ENCODE peak calls at places on chromosomes 1 and 21, in nine cellular contexts. S is spleen, Y is sigmoid colon, M is small intestine, F is transverse colon, P is heart left ventricle, O is IMR-90, T is heart right ventricle, K is ovary. I is an unnamed sample.
A peak's percentile ranks its signal among the peaks of the same experiment; 100 is the strongest.

GRCh38 chr1:193311226-193311948 is 125.0 kb upstream of the B3GALT2 start:
- DNase-seq in O (no peak), K (no peak), P (no peak), S (no peak), Y (no peak), T (no peak), F (no peak), M (peak; percentile 19), I (no peak)

GRCh38 chr1:225371366-225371765 is 56.5 kb downstream of the LBR start:
- DNase-seq in S (no peak), K (no peak), M (no peak), Y (no peak), P (no peak), F (no peak), T (no peak), O (no peak), I (no peak)

GRCh38 chr1:199302554-199302953 is 663.7 kb downstream of the PTPRC start:
- DNase-seq in O (peak; percentile 19), T (no peak), S (no peak), K (no peak), Y (no peak), F (no peak), P (no peak), M (no peak), I (no peak)

GRCh38 chr1:22971161-22972062 is 1.3 kb downstream of the LACTBL1 start:
- DNase-seq in M (no peak), S (peak; percentile 23), Y (no peak), O (peak; percentile 16), P (no peak), F (no peak), K (no peak), T (no peak), I (no peak)

GRCh38 chr1:88168126-88168525 is 515.9 kb upstream of the PKN2 start:
- DNase-seq in T (no peak), K (no peak), P (no peak), S (no peak), M (no peak), Y (no peak), O (no peak), F (no peak), I (no peak)

GRCh38 chr21:17819878-17820232 is 699 bp upstream of the C21orf91 start:
- DNase-seq in P (no peak), S (no peak), O (peak; percentile 72), K (no peak), M (no peak), Y (no peak), F (no peak), T (no peak), I (no peak)

GRCh38 chr1:112687785-112688496 is 13.5 kb downstream of the MOV10 start:
- DNase-seq in P (no peak), K (no peak), O (no peak), S (no peak), Y (no peak), M (no peak), T (no peak), F (no peak), I (no peak)

GRCh38 chr1:114607223-114607622 is 25.8 kb upstream of the BCAS2 start:
- DNase-seq in S (no peak), O (no peak), T (no peak), K (no peak), M (no peak), F (no peak), Y (no peak), P (no peak), I (no peak)

GRCh38 chr1:157098519-157098918 is 1.1 kb downstream of the ETV3L start:
- DNase-seq in F (no peak), M (no peak), T (no peak), O (no peak), Y (peak; percentile 40), P (no peak), K (no peak), S (peak; percentile 60), I (no peak)

GRCh38 chr1:234689236-234689635 is 79.3 kb upstream of the IRF2BP2 start:
- DNase-seq in Y (no peak), O (no peak), S (no peak), T (no peak), K (no peak), P (no peak), F (no peak), M (no peak), I (no peak)

GRCh38 chr1:151739590-151740355 is 18.5 kb downstream of the RIIAD1 start:
- DNase-seq in O (no peak), M (peak; percentile 37), Y (no peak), K (no peak), S (no peak), T (no peak), F (peak; percentile 50), P (no peak), I (no peak)

GRCh38 chr1:61427516-61427915 is 297.4 kb downstream of the TM2D1 start:
- DNase-seq in Y (no peak), T (no peak), S (no peak), O (no peak), K (no peak), P (no peak), M (no peak), F (no peak), I (no peak)

GRCh38 chr1:209672705-209673630 is 2.2 kb upstream of the G0S2 start:
- DNase-seq in K (no peak), P (no peak), F (no peak), O (no peak), M (no peak), S (no peak), Y (no peak), T (no peak), I (no peak)

GRCh38 chr1:206967096-206967851 is 3.0 kb downstream of the FCAMR start:
- DNase-seq in S (no peak), T (no peak), P (no peak), K (no peak), M (no peak), O (peak; percentile 29), F (no peak), Y (no peak), I (no peak)

GRCh38 chr1:115255154-115255553 is 82.9 kb downstream of the NGF start:
- DNase-seq in P (no peak), S (no peak), O (no peak), F (no peak), K (no peak), T (no peak), Y (no peak), M (no peak), I (no peak)

GRCh38 chr1:234917495-234918188 is 211.0 kb downstream of the TOMM20 start:
- DNase-seq in M (no peak), T (no peak), K (no peak), O (no peak), F (no peak), S (no peak), P (no peak), Y (peak; percentile 67), I (no peak)

DNA sequence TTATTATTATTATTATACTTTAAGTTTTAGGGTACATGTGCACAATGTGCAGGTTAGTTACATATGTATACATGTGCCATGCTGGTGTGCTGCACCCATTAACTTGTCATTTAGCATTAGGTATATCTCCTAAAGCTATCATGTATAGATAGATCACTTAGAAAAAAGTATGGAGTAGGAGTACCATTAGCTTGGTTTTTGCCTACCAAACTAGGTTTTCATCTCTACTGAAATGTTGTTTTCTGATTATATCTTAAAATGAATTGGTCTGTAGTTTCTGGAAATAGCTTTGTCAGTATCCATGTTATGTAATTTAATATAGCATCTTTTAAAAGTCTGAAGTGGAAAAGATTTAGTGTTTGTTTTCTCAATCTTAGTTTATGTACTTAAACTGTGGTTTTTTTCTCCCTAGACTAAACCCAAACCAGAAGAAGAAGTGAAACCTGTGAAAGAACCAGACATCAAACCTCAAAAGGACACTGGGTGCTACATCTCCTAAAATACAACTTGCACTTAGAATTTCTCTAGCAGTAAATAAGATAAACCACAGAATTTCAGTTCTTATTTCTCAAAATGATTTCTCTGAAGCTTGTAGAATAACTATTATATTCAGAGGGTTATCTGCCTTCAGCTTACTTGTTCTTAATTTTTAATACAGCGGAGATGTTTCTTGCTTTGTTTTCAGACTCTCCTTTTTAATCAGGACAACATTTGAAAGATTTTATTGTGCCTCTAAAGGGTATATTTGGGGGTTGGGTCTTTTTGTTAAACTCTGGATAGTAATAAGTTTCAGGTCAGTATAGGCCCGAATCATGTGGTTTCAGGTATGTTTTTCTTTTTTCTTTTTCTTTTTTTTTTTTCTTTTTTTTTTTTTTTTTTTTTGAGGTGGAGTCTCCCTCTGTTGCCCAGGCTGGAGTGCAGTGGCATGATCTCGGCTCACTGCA is 4.5 kb upstream of the FAM177B start:
- DNase-seq in K (no peak), S (no peak), O (no peak), T (no peak), P (no peak), Y (no peak), M (no peak), F (no peak), I (no peak)
- H3K4me3 ChIP-seq in K (no peak overlapping the region), S (no peak overlapping the region), O (no peak overlapping the region), T (no peak overlapping the region), P (no peak overlapping the region), Y (no peak overlapping the region), M (no peak overlapping the region), F (no peak overlapping the region), I (no peak overlapping the region)

GRCh38 chr1:41155105-41155504 is 87.0 kb downstream of the SCMH1 start:
- DNase-seq in T (no peak), O (no peak), F (no peak), P (no peak), S (no peak), Y (no peak), M (no peak), K (no peak), I (no peak)
- H3K9me3 ChIP-seq in T (no peaks in the 10 kb centered on the region), O (no peaks in the 10 kb centered on the region), F (no peaks in the 10 kb centered on the region), P (no peaks in the 10 kb centered on the region), S (no peaks in the 10 kb centered on the region), Y (no peaks in the 10 kb centered on the region), M (no peaks in the 10 kb centered on the region), K (no peaks in the 10 kb centered on the region), I (no peaks in the 10 kb centered on the region)

DNA sequence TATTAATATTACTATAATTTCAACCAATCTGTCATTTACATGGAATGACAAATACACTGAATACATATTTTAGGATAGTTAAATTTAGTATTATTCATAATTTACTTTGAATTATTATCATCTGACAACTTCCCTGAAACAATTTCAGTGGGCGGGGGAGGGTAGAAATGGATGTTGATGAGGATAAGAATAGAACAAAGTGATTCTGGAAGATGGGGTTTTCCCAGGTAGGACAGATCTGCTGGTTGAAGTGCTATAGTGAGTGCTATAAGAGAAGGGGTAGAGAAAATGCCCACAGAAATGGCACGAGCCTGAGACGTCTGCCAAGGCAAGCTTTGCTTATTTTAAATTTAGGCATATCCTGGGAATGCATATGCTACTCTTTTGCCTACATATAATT is 3.2 kb downstream of the CFH start:
- DNase-seq in F (no peak), O (no peak), P (no peak), K (no peak), Y (no peak), S (no peak), T (no peak), M (no peak), I (no peak)
- H3K4me3 ChIP-seq in F (no peak overlapping the region), O (no peak overlapping the region), P (peak overlapping the region; percentile 44), K (peak overlapping the region; percentile 29), Y (no peak overlapping the region), S (no peak overlapping the region), T (peak overlapping the region; percentile 52), M (no peak overlapping the region), I (peak overlapping the region; percentile 28)

DNA sequence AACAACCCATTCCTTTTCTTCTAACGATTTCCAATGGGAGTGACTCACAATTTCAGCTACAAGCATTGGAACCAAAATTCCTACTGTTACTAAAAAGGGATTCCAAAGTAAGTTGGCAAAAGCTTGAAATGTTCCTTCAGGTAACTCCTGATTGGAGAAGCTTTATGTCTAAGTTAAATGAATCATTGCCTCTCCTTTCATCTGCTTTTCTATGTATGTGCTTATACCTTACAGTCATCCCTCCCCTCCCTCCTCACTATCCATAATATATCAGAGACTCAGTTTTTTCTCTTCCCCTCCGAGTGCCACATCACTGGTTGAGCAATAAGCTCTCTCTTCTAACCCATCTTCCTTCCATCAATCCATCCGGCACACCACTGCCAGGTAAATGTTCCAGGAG is 86.8 kb downstream of the TIAM1 start:
- DNase-seq in M (no peak), P (no peak), F (no peak), S (no peak), O (no peak), K (no peak), Y (no peak), T (no peak), I (no peak)
- H3K9me3 ChIP-seq in M (no peaks in the 10 kb centered on the region), P (no peaks in the 10 kb centered on the region), F (no peaks in the 10 kb centered on the region), S (no peaks in the 10 kb centered on the region), O (no peaks in the 10 kb centered on the region), K (no peaks in the 10 kb centered on the region), Y (no peaks in the 10 kb centered on the region), T (no peaks in the 10 kb centered on the region), I (no peaks in the 10 kb centered on the region)

I was measured in right lobe of liver.